ENCODE peak calls at places on chromosome 7, in five cellular contexts. G, E, T, H and J are unnamed samples.

GRCh38 chr7:96311967-96312366 is 9.9 kb downstream of the SLC25A13 start:
- DNase-seq in G (peak), E (no peak), T (no peak), H (no peak), J (no peak)

GRCh38 chr7:36281945-36282727 is 107.5 kb upstream of the ANLN start:
- DNase-seq in G (peak), E (no peak), T (peak), H (no peak), J (no peak)

GRCh38 chr7:108263364-108263951 is 133.3 kb upstream of the LAMB4 start:
- DNase-seq in G (no peak), E (no peak), T (no peak), H (no peak), J (no peak)

GRCh38 chr7:140390466-140391190 is 7.7 kb downstream of the SLC37A3 start:
- DNase-seq in G (peak), E (no peak), T (no peak), H (peak), J (no peak)

GRCh38 chr7:64574481-64575159 is 11.7 kb upstream of the ZNF680 start:
- DNase-seq in G (peak), E (no peak), T (peak), H (no peak), J (no peak)

GRCh38 chr7:108311446-108312168 is 144.6 kb downstream of the NRCAM start:
- DNase-seq in G (no peak), E (no peak), T (no peak), H (no peak), J (no peak)

GRCh38 chr7:42227931-42228591 is 8.9 kb downstream of the GLI3 start:
- DNase-seq in G (peak), E (no peak), T (peak), H (no peak), J (peak)

GRCh38 chr7:73829505-73829904 is 1.3 kb upstream of the CLDN4 start:
- DNase-seq in G (no peak), E (no peak), T (peak), H (no peak), J (no peak)

GRCh38 chr7:105678811-105679495 is 97.7 kb upstream of the EFCAB10 start:
- DNase-seq in G (peak), E (no peak), T (peak), H (peak), J (no peak)

GRCh38 chr7:77391230-77391629 is 24.9 kb downstream of the GSAP start:
- DNase-seq in G (no peak), E (no peak), T (no peak), H (no peak), J (no peak)

GRCh38 chr7:29346574-29346973 is 152.0 kb downstream of the CHN2 start:
- DNase-seq in G (no peak), E (no peak), T (no peak), H (no peak), J (no peak)

GRCh38 chr7:29343379-29343778 is 148.8 kb downstream of the CHN2 start:
- DNase-seq in G (no peak), E (no peak), T (no peak), H (peak), J (no peak)

GRCh38 chr7:29342761-29343160 is 148.2 kb downstream of the CHN2 start:
- DNase-seq in G (no peak), E (no peak), T (no peak), H (no peak), J (no peak)

GRCh38 chr7:29345590-29345989 is 151.0 kb downstream of the CHN2 start:
- DNase-seq in G (no peak), E (peak), T (peak), H (peak), J (peak)

DNA sequence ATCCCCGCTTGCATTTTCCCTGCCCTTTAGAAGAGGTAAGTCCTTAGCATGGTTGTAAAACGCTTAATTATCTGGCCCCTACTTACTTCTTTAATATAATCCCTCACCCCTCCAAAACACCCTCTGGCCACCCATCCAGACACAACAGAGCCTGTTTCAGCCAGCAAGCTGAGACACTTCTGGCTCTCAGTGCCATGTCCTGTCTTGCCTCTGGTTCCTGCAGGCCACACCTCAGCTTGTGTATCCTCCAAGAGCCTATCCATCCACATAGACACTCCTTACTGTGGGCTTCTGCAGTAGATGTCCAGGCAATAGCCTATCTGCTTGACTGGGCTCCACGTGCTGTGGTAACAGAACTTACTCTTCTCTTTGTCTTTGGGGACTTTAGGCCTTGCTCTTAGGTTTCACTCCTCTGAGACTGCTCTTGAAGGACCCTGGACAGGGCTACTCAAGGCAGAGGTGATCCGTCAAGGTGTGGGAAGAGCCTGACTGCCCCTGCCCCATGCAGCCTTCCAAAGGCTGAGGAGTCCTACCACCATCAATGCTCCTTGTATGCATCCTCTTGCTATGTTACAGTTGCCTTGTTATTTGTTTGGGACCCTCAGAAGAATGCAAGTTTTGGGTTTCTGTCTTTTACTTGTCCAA is 149.9 kb downstream of the CHN2 start:
- DNase-seq in G (no peak), E (no peak), T (no peak), H (no peak), J (no peak)
- H3K9ac ChIP-seq in G (no peak), E (no peak), T (no peak), H (no peak), J (no peak)

DNA sequence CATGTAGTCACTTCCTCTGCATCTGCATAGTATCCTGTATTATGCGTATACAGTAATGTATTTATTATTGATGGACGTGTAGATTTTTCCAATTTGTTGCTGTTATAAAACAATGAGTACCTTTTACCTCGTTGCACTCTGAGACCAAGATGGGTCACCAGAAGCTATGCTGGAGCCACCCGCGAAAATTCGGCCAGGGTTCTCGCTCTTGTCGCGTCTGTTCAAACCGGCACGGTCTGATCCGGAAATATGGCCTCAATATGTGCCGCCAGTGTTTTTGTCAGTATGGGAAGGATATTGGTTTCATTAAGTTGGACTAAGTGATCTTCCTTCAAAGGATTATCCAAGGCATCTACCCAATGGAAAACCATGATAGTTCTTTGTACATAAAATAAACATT is 1.0 kb downstream of the PSMC2 start:
- DNase-seq in G (no peak), E (no peak), T (no peak), H (no peak), J (no peak)
- H3K4me3 ChIP-seq in G (peak), E (no peak), T (peak), H (peak), J (peak)

GRCh38 chr7:92798517-92799249 is 37.7 kb downstream of the CDK6 start:
- DNase-seq in G (no peak), E (no peak), T (no peak), H (no peak), J (no peak)

GRCh38 chr7:92797284-92797683 is 39.1 kb downstream of the CDK6 start:
- DNase-seq in G (peak), E (no peak), T (no peak), H (no peak), J (no peak)

GRCh38 chr7:92794846-92795245 is 41.5 kb downstream of the CDK6 start:
- DNase-seq in G (no peak), E (no peak), T (no peak), H (no peak), J (no peak)

GRCh38 chr7:92799446-92800211 is 36.7 kb downstream of the CDK6 start:
- DNase-seq in G (no peak), E (no peak), T (no peak), H (no peak), J (no peak)

DNA sequence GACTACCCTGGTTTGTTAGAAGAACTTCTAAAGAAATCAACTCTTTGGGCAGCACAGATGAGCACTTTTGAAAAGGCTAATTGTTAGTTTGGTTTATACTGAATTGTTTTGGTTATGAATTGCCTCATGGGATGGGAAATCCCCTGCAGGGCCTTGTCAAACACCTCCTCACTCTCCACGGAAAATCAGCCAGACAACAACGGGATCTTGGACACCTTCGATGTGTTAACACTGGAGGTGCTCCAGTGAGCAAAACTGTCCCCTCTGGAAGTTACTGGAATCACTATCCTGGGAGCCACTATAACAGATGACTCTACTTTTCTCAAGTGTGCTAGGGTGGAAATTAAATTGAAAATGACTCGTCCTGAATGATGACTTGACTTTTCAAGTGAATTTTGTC is 38.7 kb downstream of the CDK6 start:
- DNase-seq in G (peak), E (no peak), T (peak), H (no peak), J (no peak)
- H3K9ac ChIP-seq in G (no peak), E (no peak), T (no peak), H (no peak), J (no peak)

GRCh38 chr7:47636111-47636692 is 54.3 kb upstream of the TNS3 start:
- DNase-seq in G (no peak), E (no peak), T (no peak), H (no peak), J (no peak)

GRCh38 chr7:47634273-47634672 is 52.4 kb upstream of the TNS3 start:
- DNase-seq in G (peak), E (no peak), T (no peak), H (no peak), J (no peak)

GRCh38 chr7:47633134-47633533 is 51.2 kb upstream of the TNS3 start:
- DNase-seq in G (no peak), E (no peak), T (no peak), H (no peak), J (no peak)

GRCh38 chr7:47636693-47637175 is 54.8 kb upstream of the TNS3 start:
- DNase-seq in G (no peak), E (no peak), T (no peak), H (no peak), J (no peak)

GRCh38 chr7:47635091-47636090 is 53.5 kb upstream of the TNS3 start:
- DNase-seq in G (no peak), E (no peak), T (peak), H (no peak), J (no peak)
- H3K4me3 ChIP-seq in G (no peak), E (peak), T (no peak), H (no peak), J (no peak)

GRCh38 chr7:94423116-94423515 is 28.4 kb downstream of the COL1A2 start:
- DNase-seq in G (no peak), E (no peak), T (no peak), H (no peak), J (no peak)

GRCh38 chr7:94422136-94422535 is 27.4 kb downstream of the COL1A2 start:
- DNase-seq in G (no peak), E (no peak), T (no peak), H (no peak), J (no peak)

GRCh38 chr7:94424336-94424735 is 29.6 kb downstream of the COL1A2 start:
- DNase-seq in G (no peak), E (no peak), T (no peak), H (no peak), J (no peak)

GRCh38 chr7:94421711-94422110 is 27.0 kb downstream of the COL1A2 start:
- DNase-seq in G (no peak), E (no peak), T (no peak), H (no peak), J (no peak)

GRCh38 chr7:94423865-94424264 is 29.2 kb downstream of the COL1A2 start:
- DNase-seq in G (peak), E (no peak), T (no peak), H (no peak), J (no peak)
- H3K9ac ChIP-seq in G (no peak), E (no peak), T (no peak), H (no peak), J (no peak)

GRCh38 chr7:25861704-25862253 is 290.2 kb upstream of the NFE2L3 start:
- DNase-seq in G (no peak), E (no peak), T (no peak), H (no peak), J (no peak)

GRCh38 chr7:25863727-25864116 is 288.3 kb upstream of the NFE2L3 start:
- DNase-seq in G (no peak), E (no peak), T (no peak), H (no peak), J (no peak)

GRCh38 chr7:25860882-25861228 is 291.1 kb upstream of the NFE2L3 start:
- DNase-seq in G (no peak), E (no peak), T (no peak), H (no peak), J (no peak)

GRCh38 chr7:25862993-25863726 is 288.8 kb upstream of the NFE2L3 start:
- DNase-seq in G (no peak), E (no peak), T (no peak), H (no peak), J (no peak)

GRCh38 chr7:25862254-25862992 is 289.6 kb upstream of the NFE2L3 start:
- DNase-seq in G (peak), E (peak), T (peak), H (peak), J (peak)
- H3K4me3 ChIP-seq in G (no peak), E (no peak), T (no peak), H (no peak), J (no peak)

GRCh38 chr7:55178292-55178862 is 159.6 kb downstream of the EGFR start:
- DNase-seq in G (no peak), E (no peak), T (no peak), H (no peak), J (no peak)

GRCh38 chr7:55177589-55178261 is 158.9 kb downstream of the EGFR start:
- DNase-seq in G (no peak), E (no peak), T (no peak), H (no peak), J (no peak)

GRCh38 chr7:55180821-55181542 is 162.2 kb downstream of the EGFR start:
- DNase-seq in G (no peak), E (no peak), T (no peak), H (no peak), J (no peak)

GRCh38 chr7:55179897-55180682 is 161.3 kb downstream of the EGFR start:
- DNase-seq in G (no peak), E (no peak), T (no peak), H (no peak), J (no peak)

GRCh38 chr7:55178863-55179773 is 160.3 kb downstream of the EGFR start:
- DNase-seq in G (no peak), E (no peak), T (no peak), H (no peak), J (no peak)
- H3K9ac ChIP-seq in G (no peak), E (no peak), T (no peak), H (no peak), J (no peak)